ENCODE peak calls at places on chromosomes 7 and 10, in eight cellular contexts. Z, I, A, T, W, U, K and E are unnamed samples.

GRCh38 chr7:100568176-100568935 is 5.3 kb downstream of the SAP25 start:
- DNase-seq in U (no peak), K (no peak), W (no peak), A (no peak), Z (no peak), I (peak), T (no peak), E (no peak)

GRCh38 chr7:5477126-5477525 is 53.5 kb upstream of the TNRC18 start:
- DNase-seq in K (no peak), W (no peak), I (no peak), Z (no peak), A (no peak), T (no peak), U (no peak), E (no peak)

GRCh38 chr7:744854-745430 is 17.9 kb upstream of the PRKAR1B start:
- DNase-seq in K (no peak), Z (no peak), A (no peak), U (no peak), T (no peak), W (no peak), I (peak), E (no peak)

GRCh38 chr10:71852335-71852937 is 1.4 kb upstream of the PSAP start:
- DNase-seq in I (peak), Z (peak), T (no peak), W (no peak), K (peak), A (no peak), U (no peak), E (no peak)

GRCh38 chr7:135204271-135204872 is 7.0 kb downstream of the WDR91 start:
- DNase-seq in T (no peak), I (no peak), U (no peak), Z (no peak), W (no peak), K (no peak), A (no peak), E (no peak)

GRCh38 chr10:63210611-63211196 is 77.6 kb downstream of the NRBF2 start:
- DNase-seq in W (no peak), I (no peak), A (no peak), T (no peak), Z (no peak), U (no peak), K (no peak), E (no peak)

GRCh38 chr10:44858988-44859387 is 52.1 kb upstream of the TMEM72 start:
- DNase-seq in I (no peak), K (no peak), A (no peak), T (no peak), U (no peak), Z (no peak), W (no peak), E (no peak)

GRCh38 chr7:128921866-128922440 is 11.4 kb upstream of the KCP start:
- DNase-seq in Z (no peak), T (no peak), K (no peak), I (no peak), U (no peak), W (no peak), A (no peak), E (no peak)

GRCh38 chr10:44258460-44259089 is 126.3 kb downstream of the CXCL12 start:
- DNase-seq in U (no peak), T (no peak), Z (no peak), A (no peak), K (no peak), W (no peak), I (no peak), E (no peak)

GRCh38 chr7:151402029-151402835 is 7.6 kb downstream of the WDR86 start:
- DNase-seq in K (no peak), Z (no peak), T (no peak), I (no peak), W (no peak), A (no peak), U (no peak), E (no peak)

GRCh38 chr7:149720372-149721083 is 52.9 kb downstream of the ZNF467 start:
- DNase-seq in I (peak), Z (peak), U (peak), T (no peak), K (no peak), A (peak), W (no peak), E (peak)

GRCh38 chr7:1842321-1843221 is 172.5 kb downstream of the ELFN1 start:
- DNase-seq in U (no peak), K (no peak), W (peak), I (peak), T (no peak), Z (peak), A (no peak), E (no peak)
- TF ChIP-seq CTCF in U (no peak), K (no peak), W (no peak), I (no peak), T (no peak), Z (no peak), A (no peak), E (no peak)

GRCh38 chr7:73593207-73594045 is 15.0 kb upstream of the TBL2 start:
- DNase-seq in K (no peak), T (no peak), W (no peak), Z (no peak), A (no peak), I (peak), U (no peak), E (no peak)
- TF ChIP-seq CTCF in K (no peak), T (no peak), W (no peak), Z (no peak), A (no peak), I (no peak), U (no peak), E (no peak)

GRCh38 chr7:8365499-8366110 is 67.8 kb upstream of the NXPH1 start:
- DNase-seq in I (no peak), K (no peak), U (no peak), A (no peak), Z (no peak), T (no peak), W (peak), E (no peak)
- TF ChIP-seq CTCF in I (no peak), K (no peak), U (no peak), A (no peak), Z (peak), T (no peak), W (no peak), E (peak)

GRCh38 chr7:141418087-141418486 is 133.1 kb upstream of the AGK start:
- DNase-seq in K (no peak), T (no peak), A (no peak), I (no peak), Z (no peak), U (no peak), W (no peak), E (no peak)

GRCh38 chr7:141417506-141417905 is 133.7 kb upstream of the AGK start:
- DNase-seq in W (no peak), U (no peak), T (no peak), I (no peak), A (no peak), Z (no peak), K (no peak), E (no peak)

GRCh38 chr7:141415999-141416398 is 135.2 kb upstream of the AGK start:
- DNase-seq in T (no peak), I (no peak), U (no peak), K (no peak), W (no peak), A (no peak), Z (no peak), E (no peak)

GRCh38 chr7:141421306-141421705 is 129.9 kb upstream of the AGK start:
- DNase-seq in A (no peak), W (no peak), K (no peak), U (no peak), Z (no peak), I (no peak), T (no peak), E (no peak)

DNA sequence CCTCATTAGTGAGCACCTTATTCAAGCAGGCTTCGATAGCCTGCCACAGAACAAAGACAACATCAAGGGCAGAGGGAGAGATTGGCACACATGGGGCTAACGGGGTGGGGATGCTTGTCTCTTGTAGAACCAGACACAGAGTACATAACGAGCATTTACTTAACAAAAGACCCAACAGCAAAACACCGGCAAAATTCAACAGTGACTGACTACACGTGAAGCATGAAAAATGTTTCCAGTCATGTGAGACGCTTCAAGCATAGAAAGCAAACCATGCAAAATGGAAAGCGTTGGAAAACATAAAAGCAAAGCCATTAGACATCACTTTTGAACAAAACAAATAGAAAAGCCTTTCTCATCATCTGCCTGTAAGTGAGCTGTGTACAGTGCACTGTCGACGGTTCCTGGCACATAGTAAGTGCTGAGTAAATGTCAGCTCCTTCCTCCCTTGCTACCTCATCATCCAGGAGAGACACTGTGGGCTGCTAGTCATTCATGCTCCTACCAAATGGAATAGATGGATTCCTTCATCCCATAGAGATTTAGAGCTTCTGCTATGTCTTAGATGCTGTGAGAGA is 134.4 kb upstream of the AGK start:
- DNase-seq in A (no peak), T (no peak), U (no peak), K (no peak), Z (no peak), W (no peak), I (no peak), E (no peak)
- TF ChIP-seq CTCF in A (no peak), T (no peak), U (no peak), K (no peak), Z (no peak), W (no peak), I (no peak), E (no peak)

DNA sequence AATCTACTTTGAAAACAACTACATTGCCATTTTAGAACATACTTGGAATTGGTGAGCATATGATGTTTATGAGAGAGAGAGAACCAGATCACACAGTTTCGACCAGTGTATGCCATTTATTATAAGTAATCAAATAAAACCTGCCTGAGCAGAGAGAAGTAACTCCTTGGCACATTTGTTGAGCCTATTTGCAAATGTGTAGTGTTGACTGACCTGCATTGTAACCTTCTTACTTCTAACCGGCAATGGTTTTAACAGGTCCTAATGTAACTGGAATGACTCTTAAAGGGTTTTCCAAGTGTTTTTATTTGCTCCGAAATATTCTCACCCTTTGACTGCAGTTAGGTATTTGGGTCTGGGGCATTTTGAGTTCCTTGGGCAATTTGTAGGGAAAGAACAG is 167.6 kb downstream of the POU6F2 start:
- DNase-seq in U (no peak), W (no peak), I (no peak), Z (no peak), A (no peak), T (no peak), K (no peak), E (no peak)
- TF ChIP-seq CTCF in U (no peak), W (no peak), I (no peak), Z (no peak), A (no peak), T (no peak), K (no peak), E (no peak)

DNA sequence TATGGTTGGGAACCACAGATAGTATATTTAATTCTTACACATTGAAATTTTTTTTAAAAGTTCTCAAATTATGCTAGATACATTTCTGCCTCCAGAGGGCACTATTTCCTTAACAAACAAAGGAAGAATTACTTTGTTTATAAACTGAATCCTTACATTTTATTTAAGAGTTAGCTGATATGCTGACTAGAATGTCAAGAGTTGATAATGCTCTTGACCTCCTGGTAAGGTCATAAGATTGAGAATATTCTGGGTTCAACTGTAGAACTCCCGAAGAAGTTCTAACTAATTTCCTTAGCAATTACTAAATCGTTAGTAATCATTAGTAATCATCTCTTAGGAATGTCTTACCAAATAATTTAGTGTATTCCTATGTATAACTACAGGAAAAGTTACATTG is 95.3 kb upstream of the CYP26C1 start:
- DNase-seq in K (no peak), W (peak), A (no peak), Z (no peak), U (no peak), I (no peak), T (no peak), E (peak)
- TF ChIP-seq CTCF in K (no peak), W (peak), A (peak), Z (peak), U (peak), I (peak), T (peak), E (peak)